ENCODE peak calls at places on chromosomes 7 and 10, in eight cellular contexts. H is NCI-H2029; K is kidney tubule cell; L is NCI-H1105 treated with DMSO at 0.1 percent for 48 hours; C is GM23248; Y is left kidney; U is naive thymus-derived CD8-positive, alpha-beta T cell; M is BJ. Z is an unnamed sample.

GRCh38 chr7:155380221-155380861 is 77.6 kb upstream of the EN2 start:
- DNase-seq in H (peak), K (peak), L (peak), C (peak), Y (peak), U (peak), M (no peak), Z (peak)

GRCh38 chr10:44647473-44647872 is 262.6 kb upstream of the CXCL12 start:
- DNase-seq in H (no peak), K (no peak), L (no peak), C (no peak), Y (no peak), U (no peak), M (no peak), Z (no peak)

GRCh38 chr7:40646717-40647116 is 511.9 kb downstream of the SUGCT start:
- DNase-seq in H (no peak), K (peak), L (no peak), C (no peak), Y (no peak), U (no peak), M (no peak), Z (no peak)

GRCh38 chr10:20767028-20767427 is 130.1 kb downstream of the NEBL start:
- DNase-seq in H (no peak), K (peak), L (no peak), C (peak), Y (no peak), U (no peak), M (peak), Z (no peak)

GRCh38 chr10:28494420-28494819 is 38.5 kb upstream of the WAC start:
- DNase-seq in H (no peak), K (no peak), L (no peak), C (no peak), Y (no peak), U (no peak), M (no peak), Z (no peak)

GRCh38 chr7:80307251-80307856 is 172.7 kb downstream of the GNAI1 start:
- DNase-seq in H (no peak), K (peak), L (no peak), C (peak), Y (peak), U (no peak), M (peak), Z (no peak)

GRCh38 chr10:43038783-43039628 is 37.9 kb upstream of the RET start:
- DNase-seq in H (no peak), K (no peak), L (no peak), C (no peak), Y (no peak), U (no peak), M (no peak), Z (no peak)

GRCh38 chr7:98178762-98179490 is 32.3 kb upstream of the BHLHA15 start:
- DNase-seq in H (peak), K (no peak), L (no peak), C (no peak), Y (no peak), U (no peak), M (no peak), Z (no peak)

GRCh38 chr7:41965951-41966505 is 263.1 kb upstream of the INHBA start:
- DNase-seq in H (no peak), K (no peak), L (no peak), C (no peak), Y (no peak), U (no peak), M (no peak), Z (no peak)

GRCh38 chr7:77238703-77239136 is 39.1 kb upstream of the FGL2 start:
- DNase-seq in H (no peak), K (no peak), L (no peak), C (peak), Y (no peak), U (no peak), M (no peak), Z (no peak)

GRCh38 chr7:115822380-115822779 is 208.2 kb downstream of the TFEC start:
- DNase-seq in H (no peak), K (no peak), L (no peak), C (no peak), Y (no peak), U (no peak), M (no peak), Z (no peak)